ENCODE peak calls at places on chromosomes 4 and X, in five cellular contexts. One of them, this sample, is unnamed.
A peak's percentile ranks its signal among the peaks of the same experiment; 100 is the strongest.

GRCh38 chr4:87103691-87104187 is 116.7 kb downstream of the KLHL8 start:
- DNase-seq in AG04450: no peak
- DNase-seq in NCI-H1694: no peak
- DNase-seq in MM.1S: no peak
- DNase-seq in neural crest cell: no peak
- DNase-seq in this sample: peak; percentile 64

GRCh38 chr4:76960014-76960413 is 10.5 kb downstream of the SEPTIN11 start:
- DNase-seq in AG04450: no peak
- DNase-seq in NCI-H1694: no peak
- DNase-seq in MM.1S: no peak
- DNase-seq in neural crest cell: no peak
- DNase-seq in this sample: no peak

GRCh38 chr4:15414601-15415091 is 13.2 kb upstream of the C1QTNF7 start:
- DNase-seq in AG04450: no peak
- DNase-seq in NCI-H1694: no peak
- DNase-seq in MM.1S: no peak
- DNase-seq in neural crest cell: no peak
- DNase-seq in this sample: no peak

GRCh38 chrX:149865390-149865789 is 15.6 kb upstream of the MAGEA8 start:
- DNase-seq in AG04450: no peak
- DNase-seq in NCI-H1694: no peak
- DNase-seq in MM.1S: no peak
- DNase-seq in neural crest cell: no peak
- DNase-seq in this sample: no peak

GRCh38 chr4:184463856-184464255 is 10.5 kb downstream of the IRF2 start:
- DNase-seq in AG04450: no peak
- DNase-seq in NCI-H1694: no peak
- DNase-seq in MM.1S: no peak
- DNase-seq in neural crest cell: no peak
- DNase-seq in this sample: no peak

GRCh38 chr4:106687026-106687425 is 318.4 kb upstream of the GIMD1 start:
- DNase-seq in AG04450: no peak
- DNase-seq in NCI-H1694: no peak
- DNase-seq in MM.1S: no peak
- DNase-seq in neural crest cell: no peak
- DNase-seq in this sample: no peak

GRCh38 chrX:103329991-103330390 is at the start of gene TCEAL7:
- DNase-seq in AG04450: no peak
- DNase-seq in NCI-H1694: no peak
- DNase-seq in MM.1S: no peak
- DNase-seq in neural crest cell: no peak
- DNase-seq in this sample: no peak

GRCh38 chrX:7107968-7108480 is 39.5 kb upstream of the STS start:
- DNase-seq in AG04450: no peak
- DNase-seq in NCI-H1694: no peak
- DNase-seq in MM.1S: no peak
- DNase-seq in neural crest cell: no peak
- DNase-seq in this sample: no peak

GRCh38 chrX:12080265-12080664 is 58.0 kb upstream of the FRMPD4 start:
- DNase-seq in AG04450: peak; percentile 7
- DNase-seq in NCI-H1694: peak; percentile 0
- DNase-seq in MM.1S: peak; percentile 25
- DNase-seq in neural crest cell: no peak
- DNase-seq in this sample: no peak

GRCh38 chrX:10569946-10570345 is 50.4 kb downstream of the MID1 start:
- DNase-seq in AG04450: no peak
- DNase-seq in NCI-H1694: no peak
- DNase-seq in MM.1S: no peak
- DNase-seq in neural crest cell: no peak
- DNase-seq in this sample: no peak

GRCh38 chr4:81142744-81143143 is 72.3 kb downstream of the PRKG2 start:
- DNase-seq in AG04450: no peak
- DNase-seq in NCI-H1694: no peak
- DNase-seq in MM.1S: no peak
- DNase-seq in neural crest cell: no peak
- DNase-seq in this sample: no peak

GRCh38 chrX:28659269-28659668 is 72.0 kb downstream of the IL1RAPL1 start:
- DNase-seq in AG04450: no peak
- DNase-seq in NCI-H1694: no peak
- DNase-seq in MM.1S: no peak
- DNase-seq in neural crest cell: no peak
- DNase-seq in this sample: no peak

GRCh38 chr4:171582961-171583581 is 230.1 kb upstream of the GALNTL6 start:
- DNase-seq in AG04450: no peak
- DNase-seq in NCI-H1694: no peak
- DNase-seq in MM.1S: no peak
- DNase-seq in neural crest cell: no peak
- DNase-seq in this sample: no peak

GRCh38 chr4:20046931-20047677 is 204.6 kb upstream of the SLIT2 start:
- DNase-seq in AG04450: no peak
- DNase-seq in NCI-H1694: no peak
- DNase-seq in MM.1S: no peak
- DNase-seq in neural crest cell: no peak
- DNase-seq in this sample: no peak

GRCh38 chr4:14853186-14853946 is 148.9 kb upstream of the CPEB2 start:
- DNase-seq in AG04450: peak; percentile 66
- DNase-seq in NCI-H1694: no peak
- DNase-seq in MM.1S: no peak
- DNase-seq in neural crest cell: no peak
- DNase-seq in this sample: peak; percentile 69

GRCh38 chr4:57037982-57038604 is 59.4 kb downstream of the POLR2B start:
- DNase-seq in AG04450: no peak
- DNase-seq in NCI-H1694: no peak
- DNase-seq in MM.1S: peak; percentile 63
- DNase-seq in neural crest cell: peak; percentile 70
- DNase-seq in this sample: no peak

GRCh38 chrX:19924285-19924684 is 36.9 kb upstream of the SH3KBP1 start:
- DNase-seq in AG04450: no peak
- DNase-seq in NCI-H1694: no peak
- DNase-seq in MM.1S: peak; percentile 76
- DNase-seq in neural crest cell: no peak
- DNase-seq in this sample: no peak

GRCh38 chrX:154300815-154301214 is 5.2 kb downstream of the TKTL1 start:
- DNase-seq in AG04450: no peak
- DNase-seq in NCI-H1694: no peak
- DNase-seq in MM.1S: no peak
- DNase-seq in neural crest cell: no peak
- DNase-seq in this sample: no peak

GRCh38 chrX:119784747-119785446 is 6.5 kb downstream of the RPL39 start:
- DNase-seq in AG04450: no peak
- DNase-seq in NCI-H1694: peak; percentile 3
- DNase-seq in MM.1S: peak; percentile 35
- DNase-seq in neural crest cell: peak; percentile 18
- DNase-seq in this sample: no peak

GRCh38 chrX:20254712-20255299 is 11.9 kb downstream of the RPS6KA3 start:
- DNase-seq in AG04450: no peak
- DNase-seq in NCI-H1694: no peak
- DNase-seq in MM.1S: no peak
- DNase-seq in neural crest cell: no peak
- DNase-seq in this sample: no peak